ENCODE peak calls at places on chromosomes 12 and 14, in eight cellular contexts. One of them, this sample, is unnamed.

GRCh38 chr12:48818831-48819590 is 715 bp downstream of the CACNB3 start:
- DNase-seq in CD8-positive, alpha-beta T cell: peak; percentile 40
- DNase-seq in AG04450: no peak
- DNase-seq in IMR-90: no peak
- DNase-seq in GM12865: no peak
- DNase-seq in AG10803: no peak
- DNase-seq in spleen: no peak
- DNase-seq in endothelial cell: peak; percentile 56
- DNase-seq in this sample: no peak

GRCh38 chr14:53509845-53510244 is 356.7 kb upstream of the DDHD1 start:
- DNase-seq in spleen: no peak
- DNase-seq in IMR-90: peak; percentile 70
- DNase-seq in GM12865: no peak
- DNase-seq in CD8-positive, alpha-beta T cell: no peak
- DNase-seq in AG04450: peak; percentile 51
- DNase-seq in endothelial cell: no peak
- DNase-seq in AG10803: peak; percentile 88
- DNase-seq in this sample: no peak

GRCh38 chr12:67640863-67641262 is 7.7 kb upstream of the DYRK2 start:
- DNase-seq in AG04450: no peak
- DNase-seq in AG10803: peak; percentile 25
- DNase-seq in GM12865: no peak
- DNase-seq in endothelial cell: no peak
- DNase-seq in spleen: no peak
- DNase-seq in IMR-90: no peak
- DNase-seq in CD8-positive, alpha-beta T cell: no peak
- DNase-seq in this sample: no peak

GRCh38 chr12:32548691-32549412 is 130.2 kb upstream of the DNM1L start:
- DNase-seq in CD8-positive, alpha-beta T cell: no peak
- DNase-seq in endothelial cell: no peak
- DNase-seq in AG04450: no peak
- DNase-seq in GM12865: no peak
- DNase-seq in AG10803: peak; percentile 93
- DNase-seq in spleen: no peak
- DNase-seq in IMR-90: peak; percentile 79
- DNase-seq in this sample: peak; percentile 68

GRCh38 chr12:93849946-93850345 is 172.8 kb downstream of the CRADD start:
- DNase-seq in spleen: peak; percentile 78
- DNase-seq in endothelial cell: no peak
- DNase-seq in AG10803: no peak
- DNase-seq in CD8-positive, alpha-beta T cell: no peak
- DNase-seq in GM12865: no peak
- DNase-seq in IMR-90: no peak
- DNase-seq in AG04450: no peak
- DNase-seq in this sample: no peak

GRCh38 chr12:10562306-10562933 is 51.0 kb downstream of the MAGOHB start:
- DNase-seq in spleen: no peak
- DNase-seq in AG04450: no peak
- DNase-seq in AG10803: peak; percentile 56
- DNase-seq in CD8-positive, alpha-beta T cell: peak; percentile 29
- DNase-seq in GM12865: peak; percentile 67
- DNase-seq in IMR-90: peak; percentile 54
- DNase-seq in endothelial cell: peak; percentile 18
- DNase-seq in this sample: peak; percentile 43

GRCh38 chr12:24393105-24393504 is 443.6 kb upstream of the SOX5 start:
- DNase-seq in GM12865: no peak
- DNase-seq in spleen: no peak
- DNase-seq in endothelial cell: no peak
- DNase-seq in AG04450: no peak
- DNase-seq in CD8-positive, alpha-beta T cell: no peak
- DNase-seq in AG10803: no peak
- DNase-seq in IMR-90: no peak
- DNase-seq in this sample: no peak

GRCh38 chr12:46950116-46950515 is 124.3 kb upstream of the SLC38A4 start:
- DNase-seq in spleen: no peak
- DNase-seq in IMR-90: no peak
- DNase-seq in AG04450: no peak
- DNase-seq in endothelial cell: no peak
- DNase-seq in AG10803: no peak
- DNase-seq in GM12865: no peak
- DNase-seq in CD8-positive, alpha-beta T cell: no peak
- DNase-seq in this sample: peak; percentile 82

GRCh38 chr12:77179515-77179914 is 114.1 kb upstream of the E2F7 start:
- DNase-seq in AG10803: no peak
- DNase-seq in GM12865: no peak
- DNase-seq in endothelial cell: no peak
- DNase-seq in spleen: no peak
- DNase-seq in CD8-positive, alpha-beta T cell: no peak
- DNase-seq in IMR-90: no peak
- DNase-seq in AG04450: no peak
- DNase-seq in this sample: no peak

GRCh38 chr12:97595936-97596335 is 133.3 kb downstream of the RMST start:
- DNase-seq in CD8-positive, alpha-beta T cell: no peak
- DNase-seq in IMR-90: no peak
- DNase-seq in AG04450: no peak
- DNase-seq in AG10803: no peak
- DNase-seq in endothelial cell: no peak
- DNase-seq in GM12865: no peak
- DNase-seq in spleen: no peak
- DNase-seq in this sample: no peak

GRCh38 chr14:102373110-102373509 is 10.4 kb downstream of the TECPR2 start:
- DNase-seq in AG04450: no peak
- DNase-seq in endothelial cell: no peak
- DNase-seq in spleen: no peak
- DNase-seq in CD8-positive, alpha-beta T cell: no peak
- DNase-seq in AG10803: no peak
- DNase-seq in IMR-90: no peak
- DNase-seq in GM12865: peak; percentile 50
- DNase-seq in this sample: no peak

GRCh38 chr14:85366226-85366625 is 163.7 kb upstream of the FLRT2 start:
- DNase-seq in AG04450: no peak
- DNase-seq in GM12865: no peak
- DNase-seq in CD8-positive, alpha-beta T cell: no peak
- DNase-seq in IMR-90: no peak
- DNase-seq in endothelial cell: no peak
- DNase-seq in AG10803: no peak
- DNase-seq in spleen: no peak
- DNase-seq in this sample: no peak

GRCh38 chr14:71414631-71415403 is 507.6 kb downstream of the PCNX1 start:
- DNase-seq in AG10803: no peak
- DNase-seq in GM12865: no peak
- DNase-seq in endothelial cell: no peak
- DNase-seq in AG04450: no peak
- DNase-seq in IMR-90: peak; percentile 71
- DNase-seq in spleen: no peak
- DNase-seq in CD8-positive, alpha-beta T cell: no peak
- DNase-seq in this sample: peak; percentile 51

GRCh38 chr14:91520138-91520537 is 10.0 kb upstream of the PPP4R3A start:
- DNase-seq in GM12865: no peak
- DNase-seq in AG04450: no peak
- DNase-seq in CD8-positive, alpha-beta T cell: no peak
- DNase-seq in AG10803: no peak
- DNase-seq in endothelial cell: no peak
- DNase-seq in IMR-90: no peak
- DNase-seq in spleen: no peak
- DNase-seq in this sample: no peak

GRCh38 chr12:81294325-81295190 is 216.7 kb downstream of the ACSS3 start:
- DNase-seq in AG04450: no peak
- DNase-seq in IMR-90: no peak
- DNase-seq in endothelial cell: no peak
- DNase-seq in CD8-positive, alpha-beta T cell: no peak
- DNase-seq in spleen: no peak
- DNase-seq in AG10803: no peak
- DNase-seq in GM12865: peak; percentile 18
- DNase-seq in this sample: no peak

GRCh38 chr12:126083931-126084330 is 1018.7 kb downstream of the AACS start:
- DNase-seq in AG04450: no peak
- DNase-seq in GM12865: no peak
- DNase-seq in CD8-positive, alpha-beta T cell: no peak
- DNase-seq in IMR-90: no peak
- DNase-seq in AG10803: no peak
- DNase-seq in spleen: no peak
- DNase-seq in endothelial cell: no peak
- DNase-seq in this sample: no peak

GRCh38 chr12:47885012-47885501 is 19.7 kb downstream of the VDR start:
- DNase-seq in AG04450: no peak
- DNase-seq in endothelial cell: no peak
- DNase-seq in GM12865: peak; percentile 82
- DNase-seq in CD8-positive, alpha-beta T cell: peak; percentile 31
- DNase-seq in AG10803: no peak
- DNase-seq in spleen: no peak
- DNase-seq in IMR-90: no peak
- DNase-seq in this sample: no peak

GRCh38 chr14:69713976-69714716 is 52.8 kb upstream of the SRSF5 start:
- DNase-seq in CD8-positive, alpha-beta T cell: no peak
- DNase-seq in IMR-90: no peak
- DNase-seq in spleen: no peak
- DNase-seq in AG10803: no peak
- DNase-seq in endothelial cell: no peak
- DNase-seq in GM12865: no peak
- DNase-seq in AG04450: no peak
- DNase-seq in this sample: no peak

GRCh38 chr12:34204830-34205285 is 182.6 kb downstream of the ALG10 start:
- DNase-seq in AG04450: no peak
- DNase-seq in GM12865: no peak
- DNase-seq in AG10803: no peak
- DNase-seq in IMR-90: no peak
- DNase-seq in spleen: no peak
- DNase-seq in endothelial cell: no peak
- DNase-seq in CD8-positive, alpha-beta T cell: no peak
- DNase-seq in this sample: no peak

GRCh38 chr12:18239561-18239960 is 21.8 kb upstream of the PIK3C2G start:
- DNase-seq in spleen: no peak
- DNase-seq in AG10803: no peak
- DNase-seq in IMR-90: no peak
- DNase-seq in CD8-positive, alpha-beta T cell: no peak
- DNase-seq in GM12865: no peak
- DNase-seq in endothelial cell: no peak
- DNase-seq in AG04450: no peak
- DNase-seq in this sample: no peak

DNA sequence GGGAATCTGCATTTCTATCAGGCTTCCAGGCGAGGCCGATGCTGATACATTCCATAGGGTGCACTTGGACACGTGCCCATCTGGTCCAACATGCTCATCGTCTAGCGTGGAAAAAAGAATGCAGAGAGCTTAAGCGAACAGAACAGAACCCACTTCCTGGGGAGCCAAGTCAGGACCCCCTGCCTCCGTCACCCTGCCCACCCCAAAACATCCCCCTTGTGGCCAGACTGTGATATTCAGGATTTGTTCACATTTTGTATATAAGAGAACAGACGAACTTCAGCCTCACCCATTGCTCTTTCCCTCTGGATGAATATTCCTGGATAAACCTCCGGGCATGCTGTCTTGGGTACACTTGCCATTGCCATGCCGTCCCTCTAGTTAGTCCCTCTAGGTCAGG is 4.3 kb upstream of the PIWIL1 start:
- DNase-seq in endothelial cell: no peak
- DNase-seq in spleen: no peak
- DNase-seq in AG04450: no peak
- DNase-seq in GM12865: no peak
- DNase-seq in AG10803: no peak
- DNase-seq in CD8-positive, alpha-beta T cell: no peak
- DNase-seq in IMR-90: no peak
- DNase-seq in this sample: no peak
- TF ChIP-seq CTCF in endothelial cell: no peak
- TF ChIP-seq CTCF in spleen: no peak
- TF ChIP-seq CTCF in AG04450: no peak
- TF ChIP-seq CTCF in GM12865: no peak
- TF ChIP-seq CTCF in AG10803: no peak
- TF ChIP-seq CTCF in CD8-positive, alpha-beta T cell: no peak
- TF ChIP-seq CTCF in IMR-90: no peak
- TF ChIP-seq CTCF in this sample: peak; percentile 21

GRCh38 chr12:21962821-21963220 is 21.6 kb upstream of the ABCC9 start:
- DNase-seq in CD8-positive, alpha-beta T cell: no peak
- DNase-seq in endothelial cell: no peak
- DNase-seq in spleen: no peak
- DNase-seq in AG04450: no peak
- DNase-seq in IMR-90: no peak
- DNase-seq in AG10803: no peak
- DNase-seq in GM12865: no peak
- DNase-seq in this sample: no peak
- TF ChIP-seq CTCF in CD8-positive, alpha-beta T cell: no peak
- TF ChIP-seq CTCF in endothelial cell: no peak
- TF ChIP-seq CTCF in spleen: no peak
- TF ChIP-seq CTCF in AG04450: no peak
- TF ChIP-seq CTCF in IMR-90: no peak
- TF ChIP-seq CTCF in AG10803: no peak
- TF ChIP-seq CTCF in GM12865: no peak
- TF ChIP-seq CTCF in this sample: no peak

DNA sequence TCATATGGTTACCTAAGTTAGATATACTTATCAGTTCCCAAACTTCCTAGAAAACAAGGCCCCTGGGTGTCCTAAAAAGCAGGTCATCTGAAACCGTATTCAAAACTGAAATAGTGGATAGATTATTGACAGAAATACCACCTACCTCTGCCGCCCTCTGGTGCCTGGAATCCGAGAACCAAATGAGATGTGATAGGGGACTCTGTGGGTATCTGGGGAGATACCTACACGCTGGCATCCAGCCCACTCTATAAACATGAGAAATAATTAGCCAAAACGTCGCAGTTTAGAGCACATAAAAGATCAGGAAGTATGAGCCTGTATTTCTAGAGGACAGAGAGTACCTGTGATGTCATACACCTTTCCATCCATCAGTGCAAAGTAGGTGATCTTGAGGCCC is 4.4 kb downstream of the ORMDL2 start:
- DNase-seq in IMR-90: no peak
- DNase-seq in AG10803: no peak
- DNase-seq in AG04450: no peak
- DNase-seq in endothelial cell: peak; percentile 23
- DNase-seq in spleen: no peak
- DNase-seq in CD8-positive, alpha-beta T cell: no peak
- DNase-seq in GM12865: no peak
- DNase-seq in this sample: no peak
- TF ChIP-seq CTCF in IMR-90: peak; percentile 34
- TF ChIP-seq CTCF in AG10803: peak; percentile 40
- TF ChIP-seq CTCF in AG04450: peak; percentile 43
- TF ChIP-seq CTCF in endothelial cell: no peak
- TF ChIP-seq CTCF in spleen: no peak
- TF ChIP-seq CTCF in CD8-positive, alpha-beta T cell: no peak
- TF ChIP-seq CTCF in GM12865: peak; percentile 10
- TF ChIP-seq CTCF in this sample: peak; percentile 63

DNA sequence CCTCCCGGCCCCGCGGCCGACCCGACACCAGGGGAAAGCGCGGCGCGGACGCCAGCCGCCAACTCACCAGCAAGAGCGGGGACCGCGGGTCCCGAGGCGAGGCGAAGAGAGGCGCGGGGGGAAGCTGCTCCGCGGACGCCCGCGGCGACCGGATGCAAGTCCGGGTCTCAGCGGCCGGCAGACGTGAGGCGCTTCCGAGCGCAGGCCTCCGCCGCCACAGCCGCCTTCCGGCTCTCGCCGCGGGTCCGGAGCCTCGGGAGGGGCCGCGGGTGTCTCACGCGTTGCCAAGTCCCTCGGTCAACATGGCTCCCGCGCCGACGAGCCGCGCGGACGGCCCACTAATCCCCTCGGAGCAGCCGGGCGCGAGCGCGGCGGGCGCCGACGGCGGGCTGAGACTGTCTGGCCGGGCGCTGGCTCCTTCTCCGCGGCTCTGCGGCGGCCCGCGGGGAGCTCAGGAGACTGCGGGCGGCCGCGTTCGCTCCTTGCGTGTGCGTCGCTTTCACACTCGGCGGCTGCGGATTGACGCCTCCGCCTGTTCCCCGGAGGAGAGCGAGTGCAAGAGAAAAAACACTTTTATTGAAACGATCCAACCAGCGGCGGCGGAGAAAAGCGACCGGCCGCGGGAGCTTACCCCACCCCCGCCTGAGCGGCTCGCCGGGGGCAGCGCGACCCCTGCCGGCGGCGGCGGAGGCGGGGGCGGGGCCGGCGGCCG is at the start of gene CDK17:
- DNase-seq in AG04450: peak; percentile 69
- DNase-seq in endothelial cell: peak; percentile 88
- DNase-seq in GM12865: peak; percentile 92
- DNase-seq in AG10803: peak; percentile 85
- DNase-seq in spleen: peak; percentile 97
- DNase-seq in IMR-90: peak; percentile 83
- DNase-seq in CD8-positive, alpha-beta T cell: peak; percentile 90
- DNase-seq in this sample: peak; percentile 83
- TF ChIP-seq CTCF in AG04450: peak; percentile 40
- TF ChIP-seq CTCF in endothelial cell: peak; percentile 42
- TF ChIP-seq CTCF in GM12865: peak; percentile 54
- TF ChIP-seq CTCF in AG10803: no peak
- TF ChIP-seq CTCF in spleen: peak; percentile 60
- TF ChIP-seq CTCF in IMR-90: peak; percentile 59
- TF ChIP-seq CTCF in CD8-positive, alpha-beta T cell: no peak
- TF ChIP-seq CTCF in this sample: peak; percentile 50

This sample was measured in HFFc6.